ENCODE peak calls at places on chromosomes 4 and X, in six cellular contexts. One of them, this sample, is unnamed.

GRCh38 chr4:3299538-3300197 is 6.8 kb downstream of the RGS12 start:
- DNase-seq in activated CD4-positive, alpha-beta memory T cell treated with anti-CD3 and anti-CD28 coated beads, Interleukin-2, amount 10 ng/mL, durations not matched to agents 7 days and 5 days: no peak
- DNase-seq in NCI-H1092: no peak
- DNase-seq in HTR-8/SVneo: no peak
- DNase-seq in NCI-H774: no peak
- DNase-seq in globus pallidus: no peak
- DNase-seq in this sample: no peak

GRCh38 chr4:10521386-10521785 is 64.2 kb upstream of the ZNF518B start:
- DNase-seq in activated CD4-positive, alpha-beta memory T cell treated with anti-CD3 and anti-CD28 coated beads, Interleukin-2, amount 10 ng/mL, durations not matched to agents 7 days and 5 days: no peak
- DNase-seq in NCI-H1092: peak; percentile 60
- DNase-seq in HTR-8/SVneo: no peak
- DNase-seq in NCI-H774: peak; percentile 86
- DNase-seq in globus pallidus: no peak
- DNase-seq in this sample: peak; percentile 74

GRCh38 chrX:16559206-16559619 is 90.7 kb upstream of the S100G start:
- DNase-seq in activated CD4-positive, alpha-beta memory T cell treated with anti-CD3 and anti-CD28 coated beads, Interleukin-2, amount 10 ng/mL, durations not matched to agents 7 days and 5 days: no peak
- DNase-seq in NCI-H1092: no peak
- DNase-seq in HTR-8/SVneo: no peak
- DNase-seq in NCI-H774: no peak
- DNase-seq in globus pallidus: no peak
- DNase-seq in this sample: no peak

GRCh38 chr4:114649908-114650307 is 51.3 kb downstream of the UGT8 start:
- DNase-seq in activated CD4-positive, alpha-beta memory T cell treated with anti-CD3 and anti-CD28 coated beads, Interleukin-2, amount 10 ng/mL, durations not matched to agents 7 days and 5 days: no peak
- DNase-seq in NCI-H1092: no peak
- DNase-seq in HTR-8/SVneo: no peak
- DNase-seq in NCI-H774: no peak
- DNase-seq in globus pallidus: no peak
- DNase-seq in this sample: no peak

GRCh38 chrX:44036336-44036735 is 63.1 kb upstream of the NDP start:
- DNase-seq in activated CD4-positive, alpha-beta memory T cell treated with anti-CD3 and anti-CD28 coated beads, Interleukin-2, amount 10 ng/mL, durations not matched to agents 7 days and 5 days: no peak
- DNase-seq in NCI-H1092: no peak
- DNase-seq in HTR-8/SVneo: peak; percentile 10
- DNase-seq in NCI-H774: no peak
- DNase-seq in globus pallidus: no peak
- DNase-seq in this sample: no peak

GRCh38 chrX:20217279-20217678 is 49.4 kb downstream of the RPS6KA3 start:
- DNase-seq in activated CD4-positive, alpha-beta memory T cell treated with anti-CD3 and anti-CD28 coated beads, Interleukin-2, amount 10 ng/mL, durations not matched to agents 7 days and 5 days: no peak
- DNase-seq in NCI-H1092: no peak
- DNase-seq in HTR-8/SVneo: peak; percentile 27
- DNase-seq in NCI-H774: no peak
- DNase-seq in globus pallidus: no peak
- DNase-seq in this sample: no peak

GRCh38 chrX:10529344-10529743 is 91.0 kb downstream of the MID1 start:
- DNase-seq in activated CD4-positive, alpha-beta memory T cell treated with anti-CD3 and anti-CD28 coated beads, Interleukin-2, amount 10 ng/mL, durations not matched to agents 7 days and 5 days: no peak
- DNase-seq in NCI-H1092: no peak
- DNase-seq in HTR-8/SVneo: peak; percentile 14
- DNase-seq in NCI-H774: no peak
- DNase-seq in globus pallidus: no peak
- DNase-seq in this sample: no peak

GRCh38 chr4:183906736-183907651 is 1.9 kb downstream of the STOX2 start:
- DNase-seq in activated CD4-positive, alpha-beta memory T cell treated with anti-CD3 and anti-CD28 coated beads, Interleukin-2, amount 10 ng/mL, durations not matched to agents 7 days and 5 days: no peak
- DNase-seq in NCI-H1092: no peak
- DNase-seq in HTR-8/SVneo: no peak
- DNase-seq in NCI-H774: no peak
- DNase-seq in globus pallidus: peak; percentile 66
- DNase-seq in this sample: peak; percentile 21

GRCh38 chr4:119725688-119726330 is 97.2 kb upstream of the PDE5A start:
- DNase-seq in activated CD4-positive, alpha-beta memory T cell treated with anti-CD3 and anti-CD28 coated beads, Interleukin-2, amount 10 ng/mL, durations not matched to agents 7 days and 5 days: no peak
- DNase-seq in NCI-H1092: no peak
- DNase-seq in HTR-8/SVneo: no peak
- DNase-seq in NCI-H774: no peak
- DNase-seq in globus pallidus: no peak
- DNase-seq in this sample: no peak

GRCh38 chr4:15729910-15730533 is 27.2 kb downstream of the BST1 start:
- DNase-seq in activated CD4-positive, alpha-beta memory T cell treated with anti-CD3 and anti-CD28 coated beads, Interleukin-2, amount 10 ng/mL, durations not matched to agents 7 days and 5 days: peak; percentile 25
- DNase-seq in NCI-H1092: peak; percentile 4
- DNase-seq in HTR-8/SVneo: peak; percentile 66
- DNase-seq in NCI-H774: peak; percentile 34
- DNase-seq in globus pallidus: peak; percentile 59
- DNase-seq in this sample: peak; percentile 38

GRCh38 chr4:118981171-118981838 is 92.7 kb downstream of the SYNPO2 start:
- DNase-seq in activated CD4-positive, alpha-beta memory T cell treated with anti-CD3 and anti-CD28 coated beads, Interleukin-2, amount 10 ng/mL, durations not matched to agents 7 days and 5 days: no peak
- DNase-seq in NCI-H1092: no peak
- DNase-seq in HTR-8/SVneo: no peak
- DNase-seq in NCI-H774: no peak
- DNase-seq in globus pallidus: no peak
- DNase-seq in this sample: no peak

GRCh38 chr4:153211986-153212720 is 7.9 kb downstream of the TRIM2 start:
- DNase-seq in activated CD4-positive, alpha-beta memory T cell treated with anti-CD3 and anti-CD28 coated beads, Interleukin-2, amount 10 ng/mL, durations not matched to agents 7 days and 5 days: no peak
- DNase-seq in NCI-H1092: no peak
- DNase-seq in HTR-8/SVneo: no peak
- DNase-seq in NCI-H774: no peak
- DNase-seq in globus pallidus: no peak
- DNase-seq in this sample: no peak

GRCh38 chr4:7860600-7861158 is 79.0 kb downstream of the AFAP1 start:
- DNase-seq in activated CD4-positive, alpha-beta memory T cell treated with anti-CD3 and anti-CD28 coated beads, Interleukin-2, amount 10 ng/mL, durations not matched to agents 7 days and 5 days: no peak
- DNase-seq in NCI-H1092: no peak
- DNase-seq in HTR-8/SVneo: no peak
- DNase-seq in NCI-H774: no peak
- DNase-seq in globus pallidus: no peak
- DNase-seq in this sample: no peak